ENCODE peak calls at places on chromosomes 13 and 19, in five cellular contexts. E is OCI-LY7, X is transverse colon, H is tibial nerve, W is hepatocyte. F is an unnamed sample.

GRCh38 chr19:34556500-34556899 is 74.9 kb downstream of the WTIP start:
- DNase-seq in H (no peak), E (peak; percentile 24), W (peak; percentile 23), X (peak; percentile 18), F (peak; percentile 63)

GRCh38 chr19:7926021-7926726 is at the start of gene CTXN1:
- DNase-seq in H (peak; percentile 58), X (peak; percentile 81), E (peak; percentile 73), W (peak; percentile 87), F (peak; percentile 31)

GRCh38 chr13:45289936-45290563 is 50.9 kb downstream of the TPT1 start:
- DNase-seq in E (no peak), W (no peak), H (no peak), X (no peak), F (no peak)

GRCh38 chr19:3774621-3775373 is 2.8 kb upstream of the RAX2 start:
- DNase-seq in X (no peak), H (no peak), W (no peak), E (no peak), F (no peak)

GRCh38 chr19:38475176-38475575 is 41.7 kb downstream of the RYR1 start:
- DNase-seq in W (no peak), H (no peak), E (no peak), X (no peak), F (no peak)

GRCh38 chr13:33251131-33251629 is 34.4 kb downstream of the STARD13 start:
- DNase-seq in H (no peak), X (no peak), W (peak; percentile 28), E (no peak), F (peak; percentile 95)

GRCh38 chr19:13077233-13077632 is 25.4 kb downstream of the LYL1 start:
- DNase-seq in W (no peak), H (no peak), X (no peak), E (no peak), F (no peak)

GRCh38 chr13:109783447-109783814 is 3.0 kb downstream of the IRS2 start:
- DNase-seq in W (no peak), H (no peak), X (no peak), E (no peak), F (no peak)

GRCh38 chr19:38034153-38034835 is 127.3 kb downstream of the SIPA1L3 start:
- DNase-seq in E (peak; percentile 70), H (no peak), W (no peak), X (peak; percentile 38), F (no peak)

GRCh38 chr13:27101847-27102246 is 69.8 kb downstream of the USP12 start:
- DNase-seq in E (no peak), H (no peak), W (no peak), X (no peak), F (no peak)

GRCh38 chr19:46698395-46699321 is 18.3 kb downstream of the PRKD2 start:
- DNase-seq in X (no peak), H (no peak), E (no peak), W (no peak), F (no peak)

GRCh38 chr19:46700704-46701103 is 16.2 kb downstream of the PRKD2 start:
- DNase-seq in W (no peak), E (no peak), X (no peak), H (no peak), F (no peak)

GRCh38 chr19:46693760-46694159 is 23.2 kb downstream of the PRKD2 start:
- DNase-seq in E (no peak), X (no peak), W (no peak), H (no peak), F (no peak)

GRCh38 chr19:46696052-46696451 is 20.9 kb downstream of the PRKD2 start:
- DNase-seq in X (no peak), W (no peak), E (no peak), H (no peak), F (no peak)

DNA sequence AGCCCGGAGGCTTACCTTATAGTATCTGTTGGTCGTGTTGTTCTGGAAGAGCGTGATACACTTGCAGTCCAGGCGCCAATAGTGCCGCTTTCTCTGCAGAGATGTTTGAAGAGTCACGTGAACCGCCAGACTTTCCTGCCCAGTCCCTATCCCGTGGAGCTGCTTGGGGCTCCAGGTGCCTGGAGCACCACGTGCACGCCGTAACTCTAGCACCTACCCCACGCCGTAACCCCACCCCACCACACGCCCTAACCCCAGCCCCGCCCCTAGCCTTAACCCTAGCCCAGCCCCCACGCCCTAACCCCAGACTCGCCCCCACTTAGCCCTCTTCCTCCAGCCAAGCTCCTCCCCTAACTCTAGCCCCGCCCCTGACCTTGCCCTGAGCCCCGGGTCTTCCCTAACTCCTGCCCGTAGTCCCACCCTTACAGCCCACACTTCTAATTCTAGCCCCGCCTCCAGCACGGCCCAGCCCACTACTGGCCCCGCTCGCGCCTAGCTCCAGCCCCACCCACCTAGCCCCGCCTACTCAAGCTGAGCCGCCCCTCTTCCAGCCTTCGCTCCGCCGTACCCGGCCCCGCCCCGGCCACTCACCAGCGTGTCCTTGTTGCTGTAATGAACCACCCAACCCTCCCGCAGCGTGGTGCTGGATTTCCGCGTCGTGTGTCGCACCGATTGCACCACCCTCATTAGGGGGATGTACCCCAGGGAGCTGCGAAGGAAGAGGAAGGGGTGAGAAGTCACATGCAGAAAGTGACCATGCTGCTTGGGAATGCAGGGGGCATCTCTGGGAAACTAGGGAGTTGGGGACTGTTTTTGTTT is 19.6 kb downstream of the PRKD2 start:
- DNase-seq in W (peak; percentile 88), E (peak; percentile 37), X (peak; percentile 96), H (peak; percentile 84), F (peak; percentile 51)
- H3K4me3 ChIP-seq in W (no peak overlapping the region), E (no peak overlapping the region), X (no peak overlapping the region), H (peak overlapping the region; percentile 32), F (no peak overlapping the region)

GRCh38 chr13:48448963-48449614 is 36.2 kb upstream of the LPAR6 start:
- DNase-seq in X (no peak), W (no peak), E (no peak), H (no peak), F (peak; percentile 87)
- H3K4me3 ChIP-seq in X (no peak overlapping the region), W (no peak overlapping the region), E (no peak overlapping the region), H (no peak overlapping the region), F (no peak overlapping the region)

GRCh38 chr13:113002206-113002821 is 33.3 kb downstream of the MCF2L start:
- DNase-seq in H (no peak), E (no peak), X (peak; percentile 32), W (peak; percentile 60), F (no peak)

GRCh38 chr13:113000575-113000974 is 31.6 kb downstream of the MCF2L start:
- DNase-seq in W (no peak), H (no peak), E (no peak), X (no peak), F (no peak)

GRCh38 chr13:112999414-113000177 is 30.6 kb downstream of the MCF2L start:
- DNase-seq in H (no peak), E (no peak), W (no peak), X (no peak), F (no peak)

GRCh38 chr13:113002891-113003290 is 33.9 kb downstream of the MCF2L start:
- DNase-seq in W (no peak), H (no peak), X (no peak), E (no peak), F (no peak)

DNA sequence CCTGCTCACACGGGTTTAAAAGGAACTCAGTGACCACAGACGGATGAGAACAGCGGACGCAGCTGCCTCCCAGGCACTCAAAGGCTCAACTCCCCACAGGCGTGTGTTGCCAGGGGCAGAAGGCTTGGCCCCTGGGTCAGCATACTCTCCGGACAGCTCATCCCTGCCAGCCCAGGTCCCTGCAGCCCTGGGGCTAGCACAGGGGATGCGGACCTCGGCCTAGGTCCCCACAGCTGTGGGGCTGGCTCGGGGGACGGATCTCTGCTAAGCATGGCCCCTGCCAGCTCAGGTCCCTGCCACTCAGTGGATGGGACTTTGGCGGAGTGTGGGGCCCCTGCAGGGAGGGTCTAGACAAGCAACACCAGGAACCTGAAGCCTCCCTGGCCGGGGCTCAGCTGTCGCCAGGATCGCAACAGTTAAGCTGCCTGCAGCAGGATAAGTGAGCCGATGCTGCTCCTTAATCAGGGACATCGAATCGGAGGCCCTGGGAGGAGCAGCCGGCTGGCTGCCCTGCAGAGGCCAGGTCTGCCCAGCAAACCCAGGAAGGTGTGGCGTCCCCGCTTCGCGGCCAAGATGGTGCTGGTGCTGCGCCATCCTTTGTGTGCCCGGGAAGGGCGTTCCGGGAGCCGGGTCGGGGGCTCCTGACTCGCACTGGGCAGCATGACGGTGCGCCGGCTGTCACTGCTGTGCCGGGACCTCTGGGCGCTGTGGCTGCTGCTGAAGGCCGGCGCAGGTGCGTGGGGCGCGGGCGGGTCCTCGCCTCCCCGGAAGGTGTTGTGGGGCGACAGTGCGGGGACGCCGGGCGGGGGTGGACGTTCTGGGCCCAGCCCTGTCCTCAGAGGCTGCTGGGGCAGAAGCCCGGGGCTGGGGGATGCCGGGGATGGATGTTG is 32.5 kb downstream of the MCF2L start:
- DNase-seq in H (no peak), E (no peak), X (peak; percentile 41), W (peak; percentile 83), F (no peak)
- H3K4me3 ChIP-seq in H (peak overlapping the region; percentile 13), E (no peak overlapping the region), X (no peak overlapping the region), W (peak overlapping the region; percentile 21), F (no peak overlapping the region)

DNA sequence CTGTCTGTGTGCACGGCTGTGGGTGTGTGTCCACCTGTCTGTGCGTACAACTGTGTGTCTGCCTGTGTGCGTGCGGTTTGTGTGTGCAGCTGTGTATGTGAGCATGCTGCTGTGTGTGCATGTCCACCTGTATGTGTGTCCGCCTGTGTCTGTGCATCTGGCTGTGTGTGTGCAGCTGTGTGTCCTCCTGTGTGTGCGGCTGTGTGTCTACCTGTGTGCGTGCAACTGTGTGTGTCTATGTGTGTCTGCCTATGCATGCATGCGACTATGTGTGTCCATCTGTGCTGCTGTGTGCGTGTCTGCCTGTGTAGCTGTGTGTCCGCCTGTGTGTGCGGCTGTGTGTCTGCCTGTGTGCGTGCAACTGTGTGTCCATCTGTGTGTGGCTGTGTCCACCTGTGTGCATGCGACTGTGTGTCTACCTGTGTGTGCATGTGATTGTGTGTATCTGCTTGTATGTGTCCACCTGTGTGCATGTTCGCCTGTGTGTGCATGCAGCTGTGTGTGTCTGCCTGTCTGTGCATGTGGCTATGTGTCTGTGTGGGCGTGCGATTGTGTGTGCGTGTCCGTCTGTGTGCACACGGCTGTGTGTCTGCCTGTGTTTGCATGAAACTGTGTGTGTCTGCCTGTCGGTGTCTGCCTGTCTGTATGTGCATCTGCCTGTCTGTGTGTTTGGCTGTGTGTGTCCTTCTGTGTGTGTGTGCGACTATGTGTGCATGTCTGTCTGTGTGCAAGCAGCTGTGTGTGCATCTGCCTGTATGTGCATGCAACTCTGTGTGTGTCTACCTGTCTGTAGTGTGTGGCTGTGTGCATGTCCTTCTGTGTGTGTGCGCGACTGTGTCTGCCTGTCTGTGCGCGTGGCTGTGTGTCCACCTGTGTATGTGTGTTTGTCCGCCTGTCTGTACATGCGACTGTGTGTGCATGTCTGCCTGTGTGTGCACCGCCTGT is 57.1 kb upstream of the C13orf46 start:
- DNase-seq in W (no peak), X (no peak), E (no peak), H (no peak), F (no peak)
- H3K4me3 ChIP-seq in W (no peak overlapping the region), X (no peak overlapping the region), E (no peak overlapping the region), H (no peak overlapping the region), F (no peak overlapping the region)

GRCh38 chr13:77425705-77426104 is 98.8 kb upstream of the MYCBP2 start:
- DNase-seq in W (no peak), E (no peak), X (no peak), H (no peak), F (no peak)
- H3K4me3 ChIP-seq in W (no peak overlapping the region), E (no peak overlapping the region), X (no peak overlapping the region), H (no peak overlapping the region), F (no peak overlapping the region)